ENCODE peak calls at places on chromosome 3, in five cellular contexts. H is neuronal stem cell, M is H1, W is IMR-90, B is mesendoderm. C is an unnamed sample.
A peak's percentile ranks its signal among the peaks of the same experiment; 100 is the strongest.

GRCh38 chr3:120636790-120637401 is 40.8 kb downstream of the NDUFB4 start:
- DNase-seq in H (no peak), M (no peak), W (no peak), B (no peak), C (no peak)

GRCh38 chr3:73192036-73192738 is 130.7 kb downstream of the EBLN2 start:
- DNase-seq in H (peak; percentile 17), M (peak; percentile 66), W (no peak), B (peak; percentile 89), C (no peak)

GRCh38 chr3:114454592-114455251 is 160.9 kb downstream of the TIGIT start:
- DNase-seq in H (peak; percentile 26), M (no peak), W (no peak), B (peak; percentile 21), C (no peak)

GRCh38 chr3:82055792-82056191 is 294.3 kb upstream of the GBE1 start:
- DNase-seq in H (no peak), M (no peak), W (no peak), B (peak; percentile 23), C (no peak)

GRCh38 chr3:137854498-137855285 is 90.6 kb downstream of the SOX14 start:
- DNase-seq in H (peak; percentile 65), M (no peak), W (no peak), B (peak; percentile 91), C (no peak)

GRCh38 chr3:24119321-24119751 is 174.2 kb downstream of the NR1D2 start:
- DNase-seq in H (no peak), M (no peak), W (peak; percentile 67), B (no peak), C (no peak)

GRCh38 chr3:67655364-67656121 is 1.1 kb upstream of the SUCLG2 start:
- DNase-seq in H (no peak), M (no peak), W (no peak), B (no peak), C (peak; percentile 7)

GRCh38 chr3:24222165-24222805 is 272.4 kb downstream of the THRB start:
- DNase-seq in H (no peak), M (no peak), W (no peak), B (no peak), C (peak; percentile 49)

GRCh38 chr3:193978446-193978845 is 157.5 kb upstream of the HES1 start:
- DNase-seq in H (no peak), M (no peak), W (no peak), B (no peak), C (peak; percentile 99)

GRCh38 chr3:71031914-71032521 is 551.5 kb downstream of the FOXP1 start:
- DNase-seq in H (no peak), M (no peak), W (no peak), B (no peak), C (no peak)

GRCh38 chr3:112635674-112636073 is 5.3 kb downstream of the CCDC80 start:
- DNase-seq in H (no peak), M (no peak), W (peak; percentile 97), B (no peak), C (no peak)

GRCh38 chr3:89232155-89232554 is 124.7 kb downstream of the EPHA3 start:
- DNase-seq in H (no peak), M (no peak), W (no peak), B (no peak), C (no peak)

GRCh38 chr3:120435621-120436020 is 15.2 kb downstream of the FSTL1 start:
- DNase-seq in H (no peak), M (no peak), W (peak; percentile 73), B (peak; percentile 49), C (peak; percentile 73)

GRCh38 chr3:63654246-63654645 is 1.8 kb downstream of the SNTN start:
- DNase-seq in H (no peak), M (no peak), W (peak; percentile 20), B (no peak), C (peak; percentile 14)

GRCh38 chr3:132443421-132443820 is 26.1 kb downstream of the DNAJC13 start:
- DNase-seq in H (no peak), M (no peak), W (no peak), B (no peak), C (peak; percentile 83)

GRCh38 chr3:181610083-181610972 is 101.4 kb upstream of the SOX2 start:
- DNase-seq in H (peak; percentile 70), M (no peak), W (no peak), B (peak; percentile 39), C (no peak)

GRCh38 chr3:155435821-155436220 is 142.3 kb upstream of the STRIT1 start:
- DNase-seq in H (no peak), M (no peak), W (no peak), B (no peak), C (peak; percentile 70)

GRCh38 chr3:11548721-11549131 is 95.0 kb downstream of the VGLL4 start:
- DNase-seq in H (no peak), M (no peak), W (peak; percentile 73), B (no peak), C (peak; percentile 36)

GRCh38 chr3:15346516-15346915 is 14.1 kb upstream of the SH3BP5 start:
- DNase-seq in H (no peak), M (no peak), W (no peak), B (no peak), C (no peak)

GRCh38 chr3:52253314-52254260 is 8.0 kb downstream of the PPM1M start:
- DNase-seq in H (no peak), M (no peak), W (no peak), B (no peak), C (no peak)

GRCh38 chr3:46098319-46098761 is 71.1 kb upstream of the XCR1 start:
- DNase-seq in H (no peak), M (no peak), W (peak; percentile 50), B (no peak), C (no peak)

GRCh38 chr3:156741935-156742334 is 67.5 kb downstream of the TIPARP start:
- DNase-seq in H (no peak), M (no peak), W (no peak), B (no peak), C (no peak)

GRCh38 chr3:25534007-25534406 is 105.9 kb downstream of the RARB start:
- DNase-seq in H (no peak), M (no peak), W (no peak), B (no peak), C (no peak)

GRCh38 chr3:128133273-128133883 is 9.8 kb upstream of the RUVBL1 start:
- DNase-seq in H (peak; percentile 29), M (peak; percentile 72), W (peak; percentile 70), B (peak; percentile 73), C (peak; percentile 40)

GRCh38 chr3:147008458-147008857 is 397.9 kb downstream of the ZIC4 start:
- DNase-seq in H (no peak), M (no peak), W (no peak), B (no peak), C (no peak)

GRCh38 chr3:42498791-42499477 is 3.5 kb upstream of the VIPR1 start:
- DNase-seq in H (no peak), M (peak; percentile 26), W (no peak), B (no peak), C (no peak)

GRCh38 chr3:49719214-49719884 is at the start of gene AMIGO3:
- DNase-seq in H (peak; percentile 87), M (peak; percentile 97), W (peak; percentile 86), B (peak; percentile 96), C (peak; percentile 87)

GRCh38 chr3:197367081-197367780 is 68.8 kb upstream of the DLG1 start:
- DNase-seq in H (no peak), M (no peak), W (peak; percentile 82), B (peak; percentile 43), C (no peak)

GRCh38 chr3:13567684-13568514 is 19.0 kb downstream of the FBLN2 start:
- DNase-seq in H (no peak), M (no peak), W (no peak), B (no peak), C (no peak)

GRCh38 chr3:63976166-63976861 is 47.0 kb downstream of the PSMD6 start:
- DNase-seq in H (no peak), M (no peak), W (peak; percentile 96), B (no peak), C (peak; percentile 95)

GRCh38 chr3:178518660-178519396 is 17.4 kb upstream of the KCNMB2 start:
- DNase-seq in H (no peak), M (no peak), W (no peak), B (no peak), C (no peak)

GRCh38 chr3:120048355-120048754 is 45.9 kb downstream of the GSK3B start:
- DNase-seq in H (no peak), M (no peak), W (peak; percentile 5), B (no peak), C (no peak)

GRCh38 chr3:172154768-172155649 is 115.6 kb downstream of the FNDC3B start:
- DNase-seq in H (no peak), M (no peak), W (no peak), B (no peak), C (no peak)

GRCh38 chr3:172151610-172152293 is 112.4 kb downstream of the FNDC3B start:
- DNase-seq in H (no peak), M (no peak), W (no peak), B (no peak), C (no peak)

GRCh38 chr3:172152869-172153268 is 113.5 kb downstream of the FNDC3B start:
- DNase-seq in H (no peak), M (no peak), W (peak; percentile 67), B (no peak), C (no peak)

GRCh38 chr3:172152294-172152649 is 112.9 kb downstream of the FNDC3B start:
- DNase-seq in H (no peak), M (no peak), W (no peak), B (no peak), C (no peak)

GRCh38 chr3:172153335-172153861 is 114.0 kb downstream of the FNDC3B start:
- DNase-seq in H (no peak), M (no peak), W (peak; percentile 99), B (peak; percentile 60), C (peak; percentile 87)
- H3K4ac ChIP-seq in H (no peak overlapping the region), M (no peak overlapping the region), W (peak overlapping the region; percentile 87), B (no peak overlapping the region), C (no peak overlapping the region)

DNA sequence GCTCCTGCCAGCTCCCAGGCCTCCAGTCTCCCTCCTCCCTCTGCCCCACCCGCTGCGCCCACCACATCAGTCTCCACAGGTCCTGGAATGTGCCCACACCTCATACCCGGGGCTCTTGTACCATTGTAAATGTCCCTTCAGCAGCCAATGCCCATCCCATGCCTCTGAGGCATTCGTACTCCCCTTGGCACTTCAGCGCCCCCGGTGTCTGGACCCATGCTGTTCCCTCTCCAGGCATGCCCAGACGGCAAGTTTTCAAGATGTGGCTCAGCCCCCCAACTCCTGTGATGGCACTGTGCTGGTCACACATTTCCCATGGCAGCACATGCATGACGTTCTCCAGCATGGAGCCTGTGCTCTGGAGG is 13.3 kb downstream of the PLXND1 start:
- DNase-seq in H (no peak), M (peak; percentile 60), W (no peak), B (no peak), C (no peak)
- H2BK5ac ChIP-seq in H (no peak overlapping the region), M (peak overlapping the region; percentile 93), W (peak overlapping the region; percentile 53), B (peak overlapping the region; percentile 88), C (no peak overlapping the region)

GRCh38 chr3:1093216-1093615 is 392 bp downstream of the CNTN6 start:
- DNase-seq in H (no peak), M (no peak), W (no peak), B (no peak), C (no peak)
- H3K4me2 ChIP-seq in H (peak overlapping the region; percentile 42), M (no peak overlapping the region), W (no peak overlapping the region), B (no peak overlapping the region), C (peak overlapping the region; percentile 22)

DNA sequence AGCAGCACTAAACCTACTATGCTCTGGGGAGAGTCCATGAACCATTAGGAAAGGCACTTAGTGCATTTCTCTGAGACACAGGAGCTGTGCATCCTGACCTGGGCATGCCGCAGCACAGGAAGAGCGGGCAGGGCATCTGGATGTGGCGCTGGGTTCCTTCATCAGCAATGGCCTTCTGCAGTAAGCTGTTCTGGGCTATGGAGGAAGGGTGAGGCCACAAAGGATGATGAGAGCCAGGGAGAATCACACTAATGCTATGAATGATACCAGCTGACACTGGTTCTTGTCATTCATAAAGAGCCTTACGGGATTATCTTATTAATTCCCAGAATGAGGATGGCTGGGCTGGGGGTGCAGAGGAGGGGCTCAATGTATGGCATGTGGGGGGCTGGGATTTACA is 12.7 kb upstream of the SCN10A start:
- DNase-seq in H (no peak), M (no peak), W (no peak), B (no peak), C (no peak)
- H3K4ac ChIP-seq in H (no peak overlapping the region), M (no peak overlapping the region), W (peak overlapping the region; percentile 99), B (no peak overlapping the region), C (no peak overlapping the region)

C was measured in trophoblast cell.